ENCODE peak calls at places on chromosomes 1 and 21, in seven cellular contexts. D, B, J, F, C, E and Z are unnamed samples.

GRCh38 chr1:20871419-20871818 is 84.3 kb upstream of the HP1BP3 start:
- DNase-seq in D (no peak), B (no peak), J (no peak), F (no peak), C (no peak), E (no peak), Z (no peak)

GRCh38 chr1:12161662-12162458 is 4.9 kb upstream of the TNFRSF1B start:
- DNase-seq in D (no peak), B (peak; percentile 67), J (peak; percentile 95), F (peak; percentile 44), C (peak; percentile 78), E (peak; percentile 89), Z (peak; percentile 96)

GRCh38 chr1:68232354-68233148 is at the start of gene WLS:
- DNase-seq in D (peak; percentile 92), B (peak; percentile 72), J (peak; percentile 93), F (peak; percentile 92), C (no peak), E (peak; percentile 89), Z (no peak)

GRCh38 chr21:42199488-42200463 is 19.2 kb upstream of the ABCG1 start:
- DNase-seq in D (no peak), B (no peak), J (no peak), F (peak; percentile 60), C (no peak), E (peak; percentile 21), Z (peak; percentile 48)

GRCh38 chr1:209627349-209628196 is 24.7 kb downstream of the LAMB3 start:
- DNase-seq in D (peak; percentile 87), B (peak; percentile 44), J (no peak), F (peak; percentile 91), C (peak; percentile 66), E (peak; percentile 85), Z (peak; percentile 78)

GRCh38 chr1:100187912-100188311 is 9.9 kb upstream of the LRRC39 start:
- DNase-seq in D (no peak), B (no peak), J (no peak), F (peak; percentile 43), C (no peak), E (no peak), Z (no peak)

GRCh38 chr1:40036574-40036973 is 4.0 kb upstream of the CAP1 start:
- DNase-seq in D (no peak), B (no peak), J (no peak), F (no peak), C (no peak), E (no peak), Z (no peak)

GRCh38 chr1:93399781-93400180 is 48.1 kb upstream of the FNBP1L start:
- DNase-seq in D (no peak), B (no peak), J (no peak), F (no peak), C (no peak), E (no peak), Z (no peak)

GRCh38 chr1:55289614-55290013 is 74.5 kb upstream of the USP24 start:
- DNase-seq in D (no peak), B (no peak), J (no peak), F (no peak), C (no peak), E (no peak), Z (no peak)

GRCh38 chr1:230753586-230754251 is 6.5 kb downstream of the CAPN9 start:
- DNase-seq in D (peak; percentile 76), B (no peak), J (no peak), F (peak; percentile 68), C (peak; percentile 32), E (peak; percentile 82), Z (no peak)

GRCh38 chr1:211603191-211603701 is 24.3 kb upstream of the SLC30A1 start:
- DNase-seq in D (no peak), B (no peak), J (no peak), F (no peak), C (no peak), E (no peak), Z (no peak)

GRCh38 chr1:43976045-43976444 is 1.3 kb downstream of the ATP6V0B start:
- DNase-seq in D (no peak), B (no peak), J (no peak), F (no peak), C (no peak), E (no peak), Z (no peak)

GRCh38 chr1:153776352-153776751 is 1.1 kb downstream of the SLC27A3 start:
- DNase-seq in D (no peak), B (no peak), J (no peak), F (no peak), C (no peak), E (no peak), Z (no peak)

GRCh38 chr1:153775432-153776311 is 465 bp downstream of the SLC27A3 start:
- DNase-seq in D (peak; percentile 76), B (peak; percentile 69), J (no peak), F (peak; percentile 83), C (peak; percentile 81), E (peak; percentile 92), Z (peak; percentile 86)

GRCh38 chr1:153777648-153778047 is 2.4 kb downstream of the SLC27A3 start:
- DNase-seq in D (no peak), B (no peak), J (no peak), F (no peak), C (no peak), E (peak; percentile 81), Z (no peak)

GRCh38 chr1:153778051-153778823 is 3.0 kb downstream of the SLC27A3 start:
- DNase-seq in D (no peak), B (no peak), J (no peak), F (no peak), C (no peak), E (no peak), Z (no peak)

DNA sequence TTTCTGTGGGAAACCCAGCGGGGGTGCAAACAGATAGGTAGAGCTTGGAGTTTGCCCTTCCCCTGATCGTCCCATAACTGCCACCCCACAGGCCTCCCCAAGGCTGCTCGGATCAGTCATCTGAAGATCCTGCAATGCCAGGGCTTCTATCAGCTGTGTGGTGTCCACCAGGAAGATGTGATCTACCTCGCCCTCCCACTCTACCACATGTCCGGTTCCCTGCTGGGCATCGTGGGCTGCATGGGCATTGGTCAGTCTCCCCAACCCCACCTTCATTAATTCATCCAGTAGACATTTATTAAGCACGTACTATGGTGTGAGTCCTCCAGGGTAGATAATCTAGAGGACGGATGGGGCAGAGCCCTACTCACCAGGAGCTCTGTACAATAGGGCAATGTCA is 1.8 kb downstream of the SLC27A3 start:
- DNase-seq in D (no peak), B (no peak), J (no peak), F (no peak), C (no peak), E (no peak), Z (no peak)
- H3K4me3 ChIP-seq in D (no peak overlapping the region), B (peak overlapping the region; percentile 87), J (no peak overlapping the region), F (no peak overlapping the region), C (no peak overlapping the region), E (peak overlapping the region; percentile 92), Z (no peak overlapping the region)

DNA sequence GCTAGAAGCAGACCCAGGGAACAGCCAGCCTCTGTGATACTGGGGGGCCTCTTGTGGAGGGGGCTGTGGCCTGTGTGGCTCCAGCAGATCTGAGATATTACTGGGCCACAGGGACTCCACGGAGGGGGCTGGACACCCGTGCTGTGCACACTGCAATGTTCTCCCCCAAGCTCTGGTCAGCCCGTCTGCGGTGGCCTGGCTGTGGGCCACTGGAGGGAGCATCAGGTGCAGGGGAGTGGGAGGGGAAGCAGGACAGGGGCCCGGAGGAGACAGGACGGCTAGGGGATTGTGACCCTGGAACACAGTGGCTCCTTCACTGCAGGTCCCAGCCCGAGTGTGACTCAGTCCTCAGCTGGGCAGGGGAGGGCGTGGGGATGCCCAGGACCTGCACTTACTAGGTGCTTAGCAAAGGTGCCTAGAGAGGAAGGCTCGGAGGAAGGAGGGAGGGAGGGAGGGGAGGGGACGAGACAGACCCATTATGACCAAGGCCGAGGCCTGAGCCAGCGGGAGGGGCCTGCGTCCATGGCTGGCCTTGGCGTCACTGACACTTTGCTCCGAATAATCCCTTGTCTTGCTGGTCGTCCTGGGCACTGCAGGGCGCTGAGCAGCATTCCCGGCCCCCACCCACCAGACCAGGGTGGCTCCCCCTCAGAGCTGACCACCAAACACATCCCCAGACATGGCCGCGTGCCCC is 44.2 kb downstream of the PRDM16 start:
- DNase-seq in D (no peak), B (no peak), J (no peak), F (no peak), C (no peak), E (no peak), Z (no peak)
- TF ChIP-seq CTCF in D (no peak), B (peak; percentile 16), J (no peak), F (no peak), C (no peak), E (no peak), Z (no peak)

GRCh38 chr1:77978293-77978968 is 441 bp downstream of the FUBP1 start:
- DNase-seq in D (peak; percentile 92), B (no peak), J (peak; percentile 95), F (peak; percentile 90), C (peak; percentile 72), E (no peak), Z (peak; percentile 98)

GRCh38 chr1:77975907-77976306 is 3.0 kb downstream of the FUBP1 start:
- DNase-seq in D (no peak), B (no peak), J (no peak), F (no peak), C (no peak), E (no peak), Z (no peak)

GRCh38 chr1:77977989-77978292 is 931 bp downstream of the FUBP1 start:
- DNase-seq in D (no peak), B (no peak), J (no peak), F (no peak), C (peak; percentile 68), E (no peak), Z (no peak)

GRCh38 chr1:77976433-77977076 is 2.3 kb downstream of the FUBP1 start:
- DNase-seq in D (no peak), B (no peak), J (no peak), F (peak; percentile 15), C (no peak), E (no peak), Z (peak; percentile 32)

DNA sequence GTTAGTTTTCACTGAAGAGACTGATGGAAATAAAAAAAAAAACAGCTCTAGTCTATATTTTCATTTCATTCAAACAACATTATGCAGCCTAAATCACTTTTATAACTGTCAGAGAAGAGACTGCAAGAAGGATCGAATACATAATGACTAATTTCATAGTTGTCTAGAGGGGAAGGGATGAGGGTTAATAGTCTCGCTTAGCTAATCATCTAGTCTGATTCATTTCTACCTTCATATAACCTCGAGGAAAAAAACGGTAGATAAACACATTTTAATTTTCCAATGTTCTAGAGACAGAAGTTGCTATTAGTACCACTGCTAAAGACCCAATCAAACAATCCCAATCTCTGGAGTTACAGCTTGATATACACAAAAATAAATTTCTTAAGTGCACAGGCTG is 3.5 kb downstream of the FUBP1 start:
- DNase-seq in D (no peak), B (no peak), J (no peak), F (no peak), C (no peak), E (no peak), Z (no peak)
- H3K4me3 ChIP-seq in D (peak overlapping the region; percentile 83), B (peak overlapping the region; percentile 14), J (peak overlapping the region; percentile 63), F (peak overlapping the region; percentile 78), C (peak overlapping the region; percentile 97), E (peak overlapping the region; percentile 71), Z (peak overlapping the region; percentile 60)

DNA sequence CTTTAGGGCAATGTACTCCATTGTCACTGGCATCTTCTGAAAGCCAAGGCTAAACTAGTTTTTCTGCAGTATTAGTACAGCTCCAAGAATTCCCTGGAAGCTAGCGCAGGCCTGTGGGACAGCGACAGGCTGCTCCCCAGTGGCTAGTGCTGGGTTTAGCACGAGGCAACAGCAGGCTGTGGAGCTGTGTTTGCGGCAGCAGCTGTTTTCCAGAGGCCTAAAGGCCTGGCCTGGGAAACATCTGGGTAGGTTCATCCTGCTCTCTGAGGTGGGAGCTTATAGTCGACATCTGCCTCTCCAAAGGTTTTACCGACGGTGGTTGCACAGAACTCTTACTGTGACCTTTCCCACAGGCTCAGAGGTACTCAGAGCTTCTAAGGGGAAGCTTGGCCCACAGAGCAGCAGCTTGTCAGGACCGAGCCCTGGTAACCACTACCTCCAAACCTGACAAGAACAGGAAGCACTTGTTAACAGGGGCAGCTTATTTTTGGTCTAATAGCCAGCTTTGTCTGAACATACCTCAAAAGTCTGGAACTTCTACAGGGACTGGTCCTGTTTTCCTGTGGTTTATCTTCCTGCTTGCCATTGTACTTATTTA is 17.2 kb downstream of the CC2D1B start:
- DNase-seq in D (peak; percentile 70), B (no peak), J (no peak), F (peak; percentile 46), C (no peak), E (peak; percentile 44), Z (no peak)
- TF ChIP-seq CTCF in D (peak; percentile 41), B (peak; percentile 13), J (peak; percentile 14), F (peak; percentile 47), C (no peak), E (no peak), Z (no peak)